ENCODE peak calls at places on chromosomes 12 and 14, in eight cellular contexts. One of them, this sample, is unnamed.
A peak's percentile ranks its signal among the peaks of the same experiment; 100 is the strongest.

GRCh38 chr12:62722971-62723680 is 211.8 kb downstream of the PPM1H start:
- DNase-seq in A549: no peak
- DNase-seq in body of pancreas: no peak
- DNase-seq in esophagus squamous epithelium: no peak
- DNase-seq in stomach: no peak
- DNase-seq in HCT116: no peak
- DNase-seq in right lobe of liver: no peak
- DNase-seq in GM12891: no peak
- DNase-seq in this sample: peak; percentile 13

GRCh38 chr12:26121841-26122680 is 2.8 kb downstream of the BHLHE41 start:
- DNase-seq in A549: no peak
- DNase-seq in body of pancreas: peak; percentile 31
- DNase-seq in esophagus squamous epithelium: no peak
- DNase-seq in stomach: no peak
- DNase-seq in HCT116: no peak
- DNase-seq in right lobe of liver: peak; percentile 51
- DNase-seq in GM12891: no peak
- DNase-seq in this sample: peak; percentile 36

GRCh38 chr12:62604856-62605255 is 138.2 kb downstream of the MON2 start:
- DNase-seq in A549: no peak
- DNase-seq in body of pancreas: no peak
- DNase-seq in esophagus squamous epithelium: no peak
- DNase-seq in stomach: no peak
- DNase-seq in HCT116: no peak
- DNase-seq in right lobe of liver: no peak
- DNase-seq in GM12891: no peak
- DNase-seq in this sample: peak; percentile 70

GRCh38 chr12:103011974-103012763 is 54.7 kb downstream of the ASCL1 start:
- DNase-seq in A549: no peak
- DNase-seq in body of pancreas: no peak
- DNase-seq in esophagus squamous epithelium: no peak
- DNase-seq in stomach: no peak
- DNase-seq in HCT116: no peak
- DNase-seq in right lobe of liver: no peak
- DNase-seq in GM12891: no peak
- DNase-seq in this sample: no peak

GRCh38 chr12:28057856-28058615 is 85.5 kb upstream of the PTHLH start:
- DNase-seq in A549: no peak
- DNase-seq in body of pancreas: peak; percentile 14
- DNase-seq in esophagus squamous epithelium: no peak
- DNase-seq in stomach: no peak
- DNase-seq in HCT116: no peak
- DNase-seq in right lobe of liver: no peak
- DNase-seq in GM12891: no peak
- DNase-seq in this sample: no peak

GRCh38 chr12:3313655-3314305 is 177.2 kb upstream of the PRMT8 start:
- DNase-seq in A549: peak; percentile 52
- DNase-seq in body of pancreas: no peak
- DNase-seq in esophagus squamous epithelium: no peak
- DNase-seq in stomach: no peak
- DNase-seq in HCT116: no peak
- DNase-seq in right lobe of liver: peak; percentile 40
- DNase-seq in GM12891: peak; percentile 50
- DNase-seq in this sample: peak; percentile 29

GRCh38 chr12:4270016-4270669 is 3.4 kb upstream of the CCND2 start:
- DNase-seq in A549: no peak
- DNase-seq in body of pancreas: no peak
- DNase-seq in esophagus squamous epithelium: no peak
- DNase-seq in stomach: no peak
- DNase-seq in HCT116: no peak
- DNase-seq in right lobe of liver: no peak
- DNase-seq in GM12891: no peak
- DNase-seq in this sample: no peak

GRCh38 chr14:102554835-102555819 is 37.3 kb upstream of the RCOR1 start:
- DNase-seq in A549: no peak
- DNase-seq in body of pancreas: peak; percentile 55
- DNase-seq in esophagus squamous epithelium: no peak
- DNase-seq in stomach: peak; percentile 53
- DNase-seq in HCT116: no peak
- DNase-seq in right lobe of liver: no peak
- DNase-seq in GM12891: peak; percentile 78
- DNase-seq in this sample: peak; percentile 78

GRCh38 chr12:106000376-106001104 is 138.2 kb downstream of the NUAK1 start:
- DNase-seq in A549: no peak
- DNase-seq in body of pancreas: no peak
- DNase-seq in esophagus squamous epithelium: no peak
- DNase-seq in stomach: no peak
- DNase-seq in HCT116: no peak
- DNase-seq in right lobe of liver: no peak
- DNase-seq in GM12891: no peak
- DNase-seq in this sample: no peak

GRCh38 chr14:34190746-34191145 is 239.9 kb upstream of the EGLN3 start:
- DNase-seq in A549: no peak
- DNase-seq in body of pancreas: no peak
- DNase-seq in esophagus squamous epithelium: no peak
- DNase-seq in stomach: no peak
- DNase-seq in HCT116: no peak
- DNase-seq in right lobe of liver: no peak
- DNase-seq in GM12891: no peak
- DNase-seq in this sample: no peak

GRCh38 chr12:93742086-93742934 is 65.1 kb downstream of the CRADD start:
- DNase-seq in A549: peak; percentile 71
- DNase-seq in body of pancreas: peak; percentile 74
- DNase-seq in esophagus squamous epithelium: no peak
- DNase-seq in stomach: peak; percentile 77
- DNase-seq in HCT116: peak; percentile 29
- DNase-seq in right lobe of liver: peak; percentile 84
- DNase-seq in GM12891: peak; percentile 61
- DNase-seq in this sample: peak; percentile 93
- TF ChIP-seq POLR2A in A549: no peak
- TF ChIP-seq POLR2A in body of pancreas: peak; percentile 33
- TF ChIP-seq POLR2A in esophagus squamous epithelium: no peak
- TF ChIP-seq POLR2A in stomach: no peak
- TF ChIP-seq POLR2A in HCT116: no peak
- TF ChIP-seq POLR2A in right lobe of liver: peak; percentile 59
- TF ChIP-seq POLR2A in GM12891: peak; percentile 52
- TF ChIP-seq POLR2A in this sample: peak; percentile 64

GRCh38 chr14:60093088-60093487 is 1.4 kb downstream of the PCNX4 start:
- DNase-seq in A549: no peak
- DNase-seq in body of pancreas: no peak
- DNase-seq in esophagus squamous epithelium: no peak
- DNase-seq in stomach: no peak
- DNase-seq in HCT116: no peak
- DNase-seq in right lobe of liver: no peak
- DNase-seq in GM12891: no peak
- DNase-seq in this sample: peak; percentile 28

GRCh38 chr14:60090864-60091519 is 731 bp upstream of the PCNX4 start:
- DNase-seq in A549: peak; percentile 51
- DNase-seq in body of pancreas: peak; percentile 53
- DNase-seq in esophagus squamous epithelium: peak; percentile 5
- DNase-seq in stomach: peak; percentile 33
- DNase-seq in HCT116: peak; percentile 37
- DNase-seq in right lobe of liver: no peak
- DNase-seq in GM12891: no peak
- DNase-seq in this sample: peak; percentile 72

GRCh38 chr14:60092516-60092915 is 793 bp downstream of the PCNX4 start:
- DNase-seq in A549: peak; percentile 18
- DNase-seq in body of pancreas: no peak
- DNase-seq in esophagus squamous epithelium: no peak
- DNase-seq in stomach: no peak
- DNase-seq in HCT116: no peak
- DNase-seq in right lobe of liver: no peak
- DNase-seq in GM12891: no peak
- DNase-seq in this sample: peak; percentile 69

GRCh38 chr14:60093606-60094005 is 1.9 kb downstream of the PCNX4 start:
- DNase-seq in A549: no peak
- DNase-seq in body of pancreas: no peak
- DNase-seq in esophagus squamous epithelium: no peak
- DNase-seq in stomach: no peak
- DNase-seq in HCT116: no peak
- DNase-seq in right lobe of liver: no peak
- DNase-seq in GM12891: no peak
- DNase-seq in this sample: no peak

GRCh38 chr14:60091550-60092511 is at the start of gene PCNX4:
- DNase-seq in A549: peak; percentile 86
- DNase-seq in body of pancreas: peak; percentile 97
- DNase-seq in esophagus squamous epithelium: peak; percentile 88
- DNase-seq in stomach: peak; percentile 97
- DNase-seq in HCT116: peak; percentile 98
- DNase-seq in right lobe of liver: peak; percentile 98
- DNase-seq in GM12891: peak; percentile 67
- DNase-seq in this sample: peak; percentile 99
- TF ChIP-seq POLR2A in A549: peak; percentile 95
- TF ChIP-seq POLR2A in body of pancreas: peak; percentile 94
- TF ChIP-seq POLR2A in esophagus squamous epithelium: peak; percentile 96
- TF ChIP-seq POLR2A in stomach: peak; percentile 93
- TF ChIP-seq POLR2A in HCT116: peak; percentile 92
- TF ChIP-seq POLR2A in right lobe of liver: peak; percentile 95
- TF ChIP-seq POLR2A in GM12891: peak; percentile 91
- TF ChIP-seq POLR2A in this sample: peak; percentile 99

GRCh38 chr14:105050551-105050897 is 14.7 kb downstream of the GPR132 start:
- DNase-seq in A549: no peak
- DNase-seq in body of pancreas: peak; percentile 85
- DNase-seq in esophagus squamous epithelium: no peak
- DNase-seq in stomach: peak; percentile 83
- DNase-seq in HCT116: peak; percentile 16
- DNase-seq in right lobe of liver: peak; percentile 58
- DNase-seq in GM12891: peak; percentile 6
- DNase-seq in this sample: no peak
- TF ChIP-seq POLR2A in A549: no peak
- TF ChIP-seq POLR2A in body of pancreas: no peak
- TF ChIP-seq POLR2A in esophagus squamous epithelium: no peak
- TF ChIP-seq POLR2A in stomach: no peak
- TF ChIP-seq POLR2A in HCT116: no peak
- TF ChIP-seq POLR2A in right lobe of liver: no peak
- TF ChIP-seq POLR2A in GM12891: no peak
- TF ChIP-seq POLR2A in this sample: no peak

GRCh38 chr12:124359671-124360581 is 65.0 kb downstream of the RFLNA start:
- DNase-seq in A549: no peak
- DNase-seq in body of pancreas: peak; percentile 98
- DNase-seq in esophagus squamous epithelium: no peak
- DNase-seq in stomach: peak; percentile 94
- DNase-seq in HCT116: no peak
- DNase-seq in right lobe of liver: peak; percentile 98
- DNase-seq in GM12891: no peak
- DNase-seq in this sample: no peak
- TF ChIP-seq POLR2A in A549: no peak
- TF ChIP-seq POLR2A in body of pancreas: no peak
- TF ChIP-seq POLR2A in esophagus squamous epithelium: no peak
- TF ChIP-seq POLR2A in stomach: no peak
- TF ChIP-seq POLR2A in HCT116: no peak
- TF ChIP-seq POLR2A in right lobe of liver: no peak
- TF ChIP-seq POLR2A in GM12891: no peak
- TF ChIP-seq POLR2A in this sample: no peak

DNA sequence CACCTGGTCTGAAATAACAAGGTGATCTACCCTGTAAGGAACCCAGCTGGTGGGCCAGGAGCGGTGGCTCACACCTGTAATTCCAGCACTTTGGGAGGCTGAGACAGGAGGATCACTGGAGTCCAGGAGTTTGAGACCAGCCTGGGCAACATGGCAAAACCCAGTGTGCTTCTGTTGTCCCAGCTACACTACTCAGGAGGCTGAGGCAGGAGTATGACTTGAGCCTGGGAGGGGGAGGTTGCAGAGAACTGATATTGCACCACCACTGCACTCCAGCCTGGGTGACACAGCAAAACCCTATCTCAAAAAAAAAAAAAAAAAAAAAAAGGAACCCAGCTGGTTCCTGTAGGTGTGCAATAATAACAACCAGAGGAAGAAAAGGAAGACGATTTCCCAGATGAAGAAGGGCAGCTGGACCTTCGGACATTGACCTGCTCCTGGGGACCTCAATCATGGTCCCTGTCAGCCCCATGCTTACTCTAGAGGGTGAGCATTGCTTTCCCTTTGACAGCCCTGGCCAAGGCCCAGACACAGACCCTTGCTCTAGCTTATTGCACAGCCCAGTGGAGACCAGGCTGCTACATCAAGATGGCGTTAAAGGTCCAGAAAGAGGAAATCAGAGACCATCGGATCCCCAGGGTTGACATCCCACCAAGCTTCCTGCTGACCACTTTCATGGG is 5.4 kb downstream of the FOS start:
- DNase-seq in A549: no peak
- DNase-seq in body of pancreas: peak; percentile 83
- DNase-seq in esophagus squamous epithelium: no peak
- DNase-seq in stomach: peak; percentile 60
- DNase-seq in HCT116: no peak
- DNase-seq in right lobe of liver: no peak
- DNase-seq in GM12891: no peak
- DNase-seq in this sample: peak; percentile 89
- TF ChIP-seq POLR2A in A549: no peak
- TF ChIP-seq POLR2A in body of pancreas: peak; percentile 14
- TF ChIP-seq POLR2A in esophagus squamous epithelium: no peak
- TF ChIP-seq POLR2A in stomach: no peak
- TF ChIP-seq POLR2A in HCT116: no peak
- TF ChIP-seq POLR2A in right lobe of liver: no peak
- TF ChIP-seq POLR2A in GM12891: no peak
- TF ChIP-seq POLR2A in this sample: no peak

GRCh38 chr14:77663289-77663688 is 44.5 kb downstream of the ALKBH1 start:
- DNase-seq in A549: no peak
- DNase-seq in body of pancreas: no peak
- DNase-seq in esophagus squamous epithelium: no peak
- DNase-seq in stomach: no peak
- DNase-seq in HCT116: no peak
- DNase-seq in right lobe of liver: no peak
- DNase-seq in GM12891: no peak
- DNase-seq in this sample: no peak
- TF ChIP-seq POLR2A in A549: no peak
- TF ChIP-seq POLR2A in body of pancreas: no peak
- TF ChIP-seq POLR2A in esophagus squamous epithelium: no peak
- TF ChIP-seq POLR2A in stomach: no peak
- TF ChIP-seq POLR2A in HCT116: no peak
- TF ChIP-seq POLR2A in right lobe of liver: no peak
- TF ChIP-seq POLR2A in GM12891: no peak
- TF ChIP-seq POLR2A in this sample: no peak